ENCODE peak calls at places on chromosome 3, in four cellular contexts. One of them, this sample, is unnamed.

GRCh38 chr3:126907557-126907956 is 75.4 kb upstream of the PLXNA1 start:
- DNase-seq in heart left ventricle: no peak
- DNase-seq in left ventricle myocardium inferior: no peak
- DNase-seq in cardiac fibroblast: peak
- DNase-seq in this sample: no peak

GRCh38 chr3:132597660-132598059 is 590 bp downstream of the ACKR4 start:
- DNase-seq in heart left ventricle: no peak
- DNase-seq in left ventricle myocardium inferior: no peak
- DNase-seq in cardiac fibroblast: no peak
- DNase-seq in this sample: no peak

GRCh38 chr3:59641169-59641914 is 591.5 kb upstream of the CFAP20DC start:
- DNase-seq in heart left ventricle: peak
- DNase-seq in left ventricle myocardium inferior: peak
- DNase-seq in cardiac fibroblast: peak
- DNase-seq in this sample: peak

GRCh38 chr3:27532931-27533607 is 48.9 kb upstream of the SLC4A7 start:
- DNase-seq in heart left ventricle: no peak
- DNase-seq in left ventricle myocardium inferior: no peak
- DNase-seq in cardiac fibroblast: peak
- DNase-seq in this sample: no peak

GRCh38 chr3:49454457-49454856 is 15.6 kb upstream of the DAG1 start:
- DNase-seq in heart left ventricle: peak
- DNase-seq in left ventricle myocardium inferior: no peak
- DNase-seq in cardiac fibroblast: peak
- DNase-seq in this sample: no peak

GRCh38 chr3:139517321-139517720 is 22.2 kb downstream of the RBP1 start:
- DNase-seq in heart left ventricle: no peak
- DNase-seq in left ventricle myocardium inferior: no peak
- DNase-seq in cardiac fibroblast: no peak
- DNase-seq in this sample: no peak

GRCh38 chr3:146801492-146801891 is 196.3 kb upstream of the PLSCR5 start:
- DNase-seq in heart left ventricle: no peak
- DNase-seq in left ventricle myocardium inferior: no peak
- DNase-seq in cardiac fibroblast: no peak
- DNase-seq in this sample: no peak

GRCh38 chr3:46995901-46996562 is 16.6 kb downstream of the NBEAL2 start:
- DNase-seq in heart left ventricle: peak
- DNase-seq in left ventricle myocardium inferior: peak
- DNase-seq in cardiac fibroblast: no peak
- DNase-seq in this sample: no peak

GRCh38 chr3:148006508-148006907 is 597.3 kb downstream of the ZIC1 start:
- DNase-seq in heart left ventricle: no peak
- DNase-seq in left ventricle myocardium inferior: no peak
- DNase-seq in cardiac fibroblast: peak
- DNase-seq in this sample: no peak

GRCh38 chr3:10366681-10367101 is 45.8 kb upstream of the SEC13 start:
- DNase-seq in heart left ventricle: no peak
- DNase-seq in left ventricle myocardium inferior: no peak
- DNase-seq in cardiac fibroblast: peak
- DNase-seq in this sample: no peak

GRCh38 chr3:190533511-190534282 is 19.8 kb downstream of the IL1RAP start:
- DNase-seq in heart left ventricle: peak
- DNase-seq in left ventricle myocardium inferior: peak
- DNase-seq in cardiac fibroblast: peak
- DNase-seq in this sample: peak

GRCh38 chr3:100310355-100310965 is 24.1 kb upstream of the NIT2 start:
- DNase-seq in heart left ventricle: no peak
- DNase-seq in left ventricle myocardium inferior: no peak
- DNase-seq in cardiac fibroblast: no peak
- DNase-seq in this sample: no peak

GRCh38 chr3:13174011-13174802 is 101.0 kb upstream of the IQSEC1 start:
- DNase-seq in heart left ventricle: no peak
- DNase-seq in left ventricle myocardium inferior: no peak
- DNase-seq in cardiac fibroblast: no peak
- DNase-seq in this sample: no peak

GRCh38 chr3:190063490-190063889 is 57.2 kb downstream of the P3H2 start:
- DNase-seq in heart left ventricle: no peak
- DNase-seq in left ventricle myocardium inferior: no peak
- DNase-seq in cardiac fibroblast: no peak
- DNase-seq in this sample: no peak

GRCh38 chr3:29486087-29486486 is 205.2 kb downstream of the RBMS3 start:
- DNase-seq in heart left ventricle: no peak
- DNase-seq in left ventricle myocardium inferior: no peak
- DNase-seq in cardiac fibroblast: peak
- DNase-seq in this sample: no peak

GRCh38 chr3:9175421-9175820 is 74.0 kb downstream of the SRGAP3 start:
- DNase-seq in heart left ventricle: no peak
- DNase-seq in left ventricle myocardium inferior: no peak
- DNase-seq in cardiac fibroblast: no peak
- DNase-seq in this sample: no peak

GRCh38 chr3:55719508-55719907 is 232.4 kb upstream of the WNT5A start:
- DNase-seq in heart left ventricle: no peak
- DNase-seq in left ventricle myocardium inferior: no peak
- DNase-seq in cardiac fibroblast: no peak
- DNase-seq in this sample: no peak

GRCh38 chr3:189806171-189806951 is 175.2 kb downstream of the TP63 start:
- DNase-seq in heart left ventricle: no peak
- DNase-seq in left ventricle myocardium inferior: no peak
- DNase-seq in cardiac fibroblast: peak
- DNase-seq in this sample: no peak

GRCh38 chr3:105367063-105367405 is 325 bp downstream of the ALCAM start:
- DNase-seq in heart left ventricle: peak
- DNase-seq in left ventricle myocardium inferior: no peak
- DNase-seq in cardiac fibroblast: no peak
- DNase-seq in this sample: no peak

GRCh38 chr3:179046497-179047353 is 24.9 kb downstream of the ZMAT3 start:
- DNase-seq in heart left ventricle: no peak
- DNase-seq in left ventricle myocardium inferior: no peak
- DNase-seq in cardiac fibroblast: no peak
- DNase-seq in this sample: no peak

GRCh38 chr3:15051531-15051930 is 13.6 kb downstream of the MRPS25 start:
- DNase-seq in heart left ventricle: no peak
- DNase-seq in left ventricle myocardium inferior: no peak
- DNase-seq in cardiac fibroblast: peak
- DNase-seq in this sample: no peak

GRCh38 chr3:135215516-135215915 is 420.5 kb downstream of the EPHB1 start:
- DNase-seq in heart left ventricle: no peak
- DNase-seq in left ventricle myocardium inferior: no peak
- DNase-seq in cardiac fibroblast: no peak
- DNase-seq in this sample: no peak

GRCh38 chr3:84601303-84601702 is 357.5 kb upstream of the CADM2 start:
- DNase-seq in heart left ventricle: no peak
- DNase-seq in left ventricle myocardium inferior: no peak
- DNase-seq in cardiac fibroblast: no peak
- DNase-seq in this sample: no peak

GRCh38 chr3:133168025-133168401 is 129.8 kb downstream of the TMEM108 start:
- DNase-seq in heart left ventricle: no peak
- DNase-seq in left ventricle myocardium inferior: no peak
- DNase-seq in cardiac fibroblast: no peak
- DNase-seq in this sample: no peak

GRCh38 chr3:197428117-197428761 is 127.5 kb downstream of the BDH1 start:
- DNase-seq in heart left ventricle: peak
- DNase-seq in left ventricle myocardium inferior: peak
- DNase-seq in cardiac fibroblast: peak
- DNase-seq in this sample: peak

GRCh38 chr3:69866988-69867720 is 127.9 kb downstream of the MITF start:
- DNase-seq in heart left ventricle: no peak
- DNase-seq in left ventricle myocardium inferior: no peak
- DNase-seq in cardiac fibroblast: no peak
- DNase-seq in this sample: no peak

GRCh38 chr3:191260431-191261303 is 61.6 kb downstream of the OSTN start:
- DNase-seq in heart left ventricle: no peak
- DNase-seq in left ventricle myocardium inferior: no peak
- DNase-seq in cardiac fibroblast: no peak
- DNase-seq in this sample: no peak

GRCh38 chr3:193970773-193971206 is 165.2 kb upstream of the HES1 start:
- DNase-seq in heart left ventricle: no peak
- DNase-seq in left ventricle myocardium inferior: no peak
- DNase-seq in cardiac fibroblast: no peak
- DNase-seq in this sample: no peak

GRCh38 chr3:173938159-173938558 is 540.6 kb downstream of the NLGN1 start:
- DNase-seq in heart left ventricle: no peak
- DNase-seq in left ventricle myocardium inferior: no peak
- DNase-seq in cardiac fibroblast: peak
- DNase-seq in this sample: no peak

DNA sequence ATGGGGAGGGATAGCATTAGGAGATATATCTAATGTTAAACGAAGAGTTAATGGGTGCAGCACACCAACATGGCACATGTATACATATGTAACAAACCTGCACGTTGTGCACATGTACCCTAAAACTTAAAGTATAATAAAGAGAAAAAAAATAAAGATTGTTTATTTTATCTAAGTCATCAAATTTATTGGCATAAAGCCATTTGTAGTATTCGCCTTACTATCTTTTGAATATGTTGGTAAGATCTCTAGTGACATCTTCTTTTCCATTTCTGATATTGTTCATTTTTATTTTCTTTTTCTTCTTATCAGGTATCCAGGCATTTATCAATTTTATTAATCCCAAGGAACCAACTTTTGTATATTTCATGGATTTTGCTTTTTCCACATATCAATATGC is 5.8 kb upstream of the ABHD5 start:
- DNase-seq in heart left ventricle: no peak
- DNase-seq in left ventricle myocardium inferior: no peak
- DNase-seq in cardiac fibroblast: no peak
- DNase-seq in this sample: no peak
- H3K4me3 ChIP-seq in heart left ventricle: no peak
- H3K4me3 ChIP-seq in left ventricle myocardium inferior: no peak
- H3K4me3 ChIP-seq in cardiac fibroblast: no peak
- H3K4me3 ChIP-seq in this sample: no peak

GRCh38 chr3:123445702-123446101 is 3.2 kb downstream of the ADCY5 start:
- DNase-seq in heart left ventricle: no peak
- DNase-seq in left ventricle myocardium inferior: no peak
- DNase-seq in cardiac fibroblast: no peak
- DNase-seq in this sample: no peak
- H3K4me3 ChIP-seq in heart left ventricle: peak
- H3K4me3 ChIP-seq in left ventricle myocardium inferior: peak
- H3K4me3 ChIP-seq in cardiac fibroblast: no peak
- H3K4me3 ChIP-seq in this sample: peak

GRCh38 chr3:5029715-5030114 is 50.5 kb downstream of the BHLHE40 start:
- DNase-seq in heart left ventricle: no peak
- DNase-seq in left ventricle myocardium inferior: no peak
- DNase-seq in cardiac fibroblast: no peak
- DNase-seq in this sample: no peak

GRCh38 chr3:5022187-5022965 is 43.1 kb downstream of the BHLHE40 start:
- DNase-seq in heart left ventricle: no peak
- DNase-seq in left ventricle myocardium inferior: no peak
- DNase-seq in cardiac fibroblast: no peak
- DNase-seq in this sample: no peak

GRCh38 chr3:5023777-5024346 is 44.6 kb downstream of the BHLHE40 start:
- DNase-seq in heart left ventricle: no peak
- DNase-seq in left ventricle myocardium inferior: no peak
- DNase-seq in cardiac fibroblast: no peak
- DNase-seq in this sample: no peak

GRCh38 chr3:5022966-5023776 is 43.9 kb downstream of the BHLHE40 start:
- DNase-seq in heart left ventricle: peak
- DNase-seq in left ventricle myocardium inferior: no peak
- DNase-seq in cardiac fibroblast: peak
- DNase-seq in this sample: peak

GRCh38 chr3:5026046-5026362 is 46.8 kb downstream of the BHLHE40 start:
- DNase-seq in heart left ventricle: no peak
- DNase-seq in left ventricle myocardium inferior: no peak
- DNase-seq in cardiac fibroblast: no peak
- DNase-seq in this sample: no peak
- H3K4me3 ChIP-seq in heart left ventricle: peak
- H3K4me3 ChIP-seq in left ventricle myocardium inferior: peak
- H3K4me3 ChIP-seq in cardiac fibroblast: peak
- H3K4me3 ChIP-seq in this sample: peak

DNA sequence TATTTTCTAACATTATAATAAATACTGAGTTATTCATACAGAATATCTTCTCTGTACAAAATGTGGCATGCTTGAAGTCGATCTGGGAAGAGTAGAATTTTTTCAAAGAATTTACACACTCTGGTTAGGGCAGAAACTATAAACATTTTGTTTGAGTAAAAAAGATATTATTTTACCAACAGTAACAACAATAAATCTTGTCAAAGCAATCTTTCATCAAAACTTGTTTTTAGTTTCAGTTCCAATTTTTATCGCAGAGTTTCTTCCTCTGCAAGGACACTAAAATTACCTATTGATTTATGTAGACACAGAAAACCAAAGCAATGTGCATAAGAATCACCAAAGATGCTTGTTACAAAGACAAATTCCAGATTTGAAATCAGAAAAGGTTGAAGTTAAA is 62.0 kb downstream of the CGGBP1 start:
- DNase-seq in heart left ventricle: no peak
- DNase-seq in left ventricle myocardium inferior: no peak
- DNase-seq in cardiac fibroblast: no peak
- DNase-seq in this sample: no peak
- H3K4me3 ChIP-seq in heart left ventricle: no peak
- H3K4me3 ChIP-seq in left ventricle myocardium inferior: no peak
- H3K4me3 ChIP-seq in cardiac fibroblast: no peak
- H3K4me3 ChIP-seq in this sample: no peak

GRCh38 chr3:24433838-24434591 is 60.6 kb downstream of the THRB start:
- DNase-seq in heart left ventricle: no peak
- DNase-seq in left ventricle myocardium inferior: no peak
- DNase-seq in cardiac fibroblast: no peak
- DNase-seq in this sample: no peak
- H3K4me3 ChIP-seq in heart left ventricle: no peak
- H3K4me3 ChIP-seq in left ventricle myocardium inferior: no peak
- H3K4me3 ChIP-seq in cardiac fibroblast: no peak
- H3K4me3 ChIP-seq in this sample: no peak

GRCh38 chr3:107193114-107193513 is 184.1 kb upstream of the CCDC54 start:
- DNase-seq in heart left ventricle: no peak
- DNase-seq in left ventricle myocardium inferior: no peak
- DNase-seq in cardiac fibroblast: no peak
- DNase-seq in this sample: no peak
- H3K4me3 ChIP-seq in heart left ventricle: no peak
- H3K4me3 ChIP-seq in left ventricle myocardium inferior: no peak
- H3K4me3 ChIP-seq in cardiac fibroblast: no peak
- H3K4me3 ChIP-seq in this sample: no peak